ENCODE peak calls at places on chromosomes 3 and 15, in seven cellular contexts. N, V, A, R, E, O and B are unnamed samples.

GRCh38 chr3:129323651-129324294 is 45.1 kb downstream of the HMCES start:
- DNase-seq in O (no peak), E (no peak), V (no peak), R (peak; percentile 73), N (no peak), A (no peak), B (peak; percentile 19)

GRCh38 chr15:48855501-48856440 is 22.2 kb upstream of the EID1 start:
- DNase-seq in O (peak; percentile 60), N (peak; percentile 24), E (no peak), R (no peak), V (no peak), A (peak; percentile 51), B (peak; percentile 66)

GRCh38 chr15:73935547-73935946 is 9.3 kb downstream of the LOXL1 start:
- DNase-seq in R (no peak), E (no peak), A (no peak), V (no peak), N (no peak), O (peak; percentile 43), B (no peak)

GRCh38 chr15:86138798-86139197 is 59.1 kb downstream of the AGBL1 start:
- DNase-seq in R (no peak), O (no peak), N (no peak), A (no peak), V (no peak), E (no peak), B (no peak)

GRCh38 chr15:28885630-28886430 is at the start of gene APBA2:
- DNase-seq in R (no peak), E (peak; percentile 23), N (peak; percentile 55), A (peak; percentile 66), O (peak; percentile 41), V (peak; percentile 37), B (peak; percentile 41)

GRCh38 chr3:190552969-190553759 is 39.3 kb downstream of the IL1RAP start:
- DNase-seq in O (no peak), V (no peak), R (no peak), E (no peak), N (no peak), A (no peak), B (no peak)

GRCh38 chr3:128317698-128318231 is 148.9 kb downstream of the DNAJB8 start:
- DNase-seq in E (no peak), A (no peak), R (no peak), N (no peak), O (no peak), V (no peak), B (peak; percentile 10)

GRCh38 chr3:52561028-52561749 is 24.8 kb downstream of the UQCC5 start:
- DNase-seq in R (no peak), N (no peak), V (no peak), A (no peak), E (no peak), O (no peak), B (no peak)

GRCh38 chr3:57959407-57960173 is 48.6 kb upstream of the FLNB start:
- DNase-seq in V (no peak), R (peak; percentile 26), E (no peak), N (no peak), A (no peak), O (no peak), B (peak; percentile 62)

GRCh38 chr3:173066044-173066679 is 74.9 kb downstream of the SPATA16 start:
- DNase-seq in A (no peak), E (no peak), O (peak; percentile 76), R (no peak), V (no peak), N (no peak), B (no peak)

GRCh38 chr3:2950159-2950558 is 160.0 kb downstream of the IL5RA start:
- DNase-seq in A (no peak), E (no peak), R (no peak), O (no peak), N (no peak), V (no peak), B (no peak)

GRCh38 chr3:37145607-37146006 is 28.8 kb downstream of the LRRFIP2 start:
- DNase-seq in E (no peak), A (no peak), O (no peak), V (no peak), N (no peak), R (no peak), B (no peak)

GRCh38 chr15:60777558-60777957 is 298.6 kb upstream of the ICE2 start:
- DNase-seq in E (no peak), R (no peak), O (no peak), V (no peak), N (no peak), A (no peak), B (no peak)

GRCh38 chr3:11698326-11699082 is 54.8 kb upstream of the VGLL4 start:
- DNase-seq in O (no peak), N (no peak), E (no peak), R (no peak), V (no peak), A (no peak), B (no peak)

GRCh38 chr3:187811580-187812250 is 66.4 kb upstream of the BCL6 start:
- DNase-seq in E (no peak), A (no peak), V (no peak), R (no peak), N (no peak), O (peak; percentile 96), B (no peak)

GRCh38 chr15:94322141-94322540 is 90.8 kb downstream of the MCTP2 start:
- DNase-seq in R (no peak), O (peak; percentile 44), V (no peak), E (no peak), A (no peak), N (no peak), B (no peak)

GRCh38 chr15:63539517-63539916 is 35.1 kb downstream of the USP3 start:
- DNase-seq in R (no peak), E (no peak), O (no peak), N (peak; percentile 24), A (peak; percentile 82), V (no peak), B (peak; percentile 87)